ENCODE peak calls at places on chromosomes 3 and 15, in nine cellular contexts. Q, D, R, N, P, C, O, F and M are unnamed samples. For H3K4me1, the result is how much of the 10 kb centered on the place peaks cover.

GRCh38 chr3:90184861-90185260 is 1077.4 kb downstream of the EPHA3 start:
- DNase-seq in Q (no peak), D (no peak), R (no peak), N (no peak), P (no peak), C (no peak), O (no peak), F (no peak), M (no peak)

GRCh38 chr15:74374648-74375302 is 7.3 kb upstream of the CYP11A1 start:
- DNase-seq in Q (no peak), D (no peak), R (no peak), N (no peak), P (no peak), C (no peak), O (no peak), F (no peak), M (no peak)

GRCh38 chr3:16936233-16936632 is 51.5 kb downstream of the PLCL2 start:
- DNase-seq in Q (no peak), D (no peak), R (no peak), N (no peak), P (no peak), C (no peak), O (no peak), F (no peak), M (no peak)

GRCh38 chr15:82624008-82624407 is 23.2 kb downstream of the CPEB1 start:
- DNase-seq in Q (no peak), D (no peak), R (no peak), N (no peak), P (no peak), C (no peak), O (no peak), F (no peak), M (no peak)

GRCh38 chr3:21960033-21960432 is 209.0 kb upstream of the ZNF385D start:
- DNase-seq in Q (no peak), D (no peak), R (no peak), N (no peak), P (no peak), C (no peak), O (no peak), F (no peak), M (no peak)

GRCh38 chr3:139695007-139695406 is 17.2 kb upstream of the NMNAT3 start:
- DNase-seq in Q (no peak), D (no peak), R (no peak), N (no peak), P (no peak), C (no peak), O (no peak), F (no peak), M (no peak)

GRCh38 chr3:106004137-106004600 is 135.4 kb upstream of the CBLB start:
- DNase-seq in Q (no peak), D (no peak), R (no peak), N (no peak), P (no peak), C (no peak), O (no peak), F (no peak), M (no peak)

GRCh38 chr3:46282041-46282440 is 39.8 kb downstream of the CCR3 start:
- DNase-seq in Q (no peak), D (no peak), R (no peak), N (no peak), P (no peak), C (no peak), O (no peak), F (peak), M (no peak)

GRCh38 chr3:111484666-111485065 is 57.3 kb upstream of the CD96 start:
- DNase-seq in Q (no peak), D (no peak), R (no peak), N (no peak), P (no peak), C (no peak), O (no peak), F (no peak), M (no peak)

GRCh38 chr3:10933958-10934481 is 58.5 kb upstream of the SLC6A1 start:
- DNase-seq in Q (peak), D (no peak), R (peak), N (no peak), P (no peak), C (peak), O (no peak), F (no peak), M (no peak)

GRCh38 chr3:129950318-129951046 is 24.0 kb upstream of the TRH start:
- DNase-seq in Q (no peak), D (no peak), R (no peak), N (no peak), P (no peak), C (no peak), O (no peak), F (no peak), M (no peak)

GRCh38 chr3:99645277-99646106 is 7.1 kb downstream of the COL8A1 start:
- DNase-seq in Q (no peak), D (no peak), R (no peak), N (no peak), P (no peak), C (no peak), O (no peak), F (no peak), M (no peak)

GRCh38 chr15:40789119-40789518 is 17.8 kb upstream of the ZFYVE19 start:
- DNase-seq in Q (no peak), D (no peak), R (no peak), N (no peak), P (no peak), C (peak), O (no peak), F (no peak), M (no peak)

GRCh38 chr15:40787991-40788390 is 18.2 kb downstream of the C15orf62 start:
- DNase-seq in Q (no peak), D (no peak), R (no peak), N (no peak), P (no peak), C (no peak), O (no peak), F (no peak), M (no peak)

GRCh38 chr15:40785158-40785557 is 15.4 kb downstream of the C15orf62 start:
- DNase-seq in Q (no peak), D (no peak), R (no peak), N (no peak), P (no peak), C (no peak), O (no peak), F (no peak), M (no peak)

GRCh38 chr15:40785814-40786213 is 16.0 kb downstream of the C15orf62 start:
- DNase-seq in Q (no peak), D (no peak), R (no peak), N (no peak), P (no peak), C (no peak), O (no peak), F (no peak), M (no peak)

GRCh38 chr15:40787344-40787841 is 17.6 kb downstream of the C15orf62 start:
- DNase-seq in Q (no peak), D (peak), R (no peak), N (no peak), P (peak), C (peak), O (peak), F (no peak), M (no peak)
- TF ChIP-seq POLR2AphosphoS5 in Q (no peak), D (peak), R (no peak), N (no peak), P (peak), C (no peak), O (no peak), F (no peak), M (no peak)

GRCh38 chr15:91498046-91498445 is 355.5 kb upstream of the SLCO3A1 start:
- DNase-seq in Q (no peak), D (no peak), R (no peak), N (no peak), P (no peak), C (no peak), O (no peak), F (no peak), M (no peak)
- H3K4me1 ChIP-seq in Q (under half), D (under half), R (under half), N (under half), P (under half), C (under half), O (under half), F (under half), M (under half)

GRCh38 chr15:90234519-90234988 is 545 bp downstream of the GDPGP1 start:
- DNase-seq in Q (no peak), D (no peak), R (no peak), N (no peak), P (no peak), C (no peak), O (no peak), F (no peak), M (no peak)

GRCh38 chr15:90232196-90232595 is 1.5 kb downstream of the CIB1 start:
- DNase-seq in Q (peak), D (no peak), R (no peak), N (no peak), P (no peak), C (no peak), O (no peak), F (no peak), M (no peak)

GRCh38 chr15:90232941-90233700 is 620 bp downstream of the CIB1 start:
- DNase-seq in Q (peak), D (peak), R (peak), N (no peak), P (peak), C (peak), O (peak), F (no peak), M (no peak)

GRCh38 chr15:90231028-90232017 is 2.4 kb downstream of the CIB1 start:
- DNase-seq in Q (peak), D (peak), R (no peak), N (peak), P (peak), C (peak), O (peak), F (no peak), M (no peak)

GRCh38 chr15:90233701-90234518 is at the start of the genes CIB1 and GDPGP1:
- DNase-seq in Q (peak), D (peak), R (peak), N (peak), P (peak), C (peak), O (peak), F (peak), M (no peak)
- TF ChIP-seq POLR2A in Q (peak), D (peak), R (no peak), N (peak), P (peak), C (peak), O (peak), F (peak), M (no peak)

GRCh38 chr3:48663489-48664312 is 1.0 kb upstream of the CELSR3 start:
- DNase-seq in Q (peak), D (peak), R (peak), N (peak), P (peak), C (peak), O (peak), F (peak), M (peak)
- TF ChIP-seq POLR2AphosphoS5 in Q (peak), D (peak), R (no peak), N (peak), P (peak), C (peak), O (peak), F (peak), M (peak)

GRCh38 chr3:69385033-69385722 is 710 bp downstream of the FRMD4B start:
- DNase-seq in Q (no peak), D (no peak), R (no peak), N (no peak), P (no peak), C (no peak), O (no peak), F (no peak), M (no peak)
- H3K4me1 ChIP-seq in Q (under half), D (under half), R (under half), N (under half), P (under half), C (under half), O (under half), F (under half), M (under half)

DNA sequence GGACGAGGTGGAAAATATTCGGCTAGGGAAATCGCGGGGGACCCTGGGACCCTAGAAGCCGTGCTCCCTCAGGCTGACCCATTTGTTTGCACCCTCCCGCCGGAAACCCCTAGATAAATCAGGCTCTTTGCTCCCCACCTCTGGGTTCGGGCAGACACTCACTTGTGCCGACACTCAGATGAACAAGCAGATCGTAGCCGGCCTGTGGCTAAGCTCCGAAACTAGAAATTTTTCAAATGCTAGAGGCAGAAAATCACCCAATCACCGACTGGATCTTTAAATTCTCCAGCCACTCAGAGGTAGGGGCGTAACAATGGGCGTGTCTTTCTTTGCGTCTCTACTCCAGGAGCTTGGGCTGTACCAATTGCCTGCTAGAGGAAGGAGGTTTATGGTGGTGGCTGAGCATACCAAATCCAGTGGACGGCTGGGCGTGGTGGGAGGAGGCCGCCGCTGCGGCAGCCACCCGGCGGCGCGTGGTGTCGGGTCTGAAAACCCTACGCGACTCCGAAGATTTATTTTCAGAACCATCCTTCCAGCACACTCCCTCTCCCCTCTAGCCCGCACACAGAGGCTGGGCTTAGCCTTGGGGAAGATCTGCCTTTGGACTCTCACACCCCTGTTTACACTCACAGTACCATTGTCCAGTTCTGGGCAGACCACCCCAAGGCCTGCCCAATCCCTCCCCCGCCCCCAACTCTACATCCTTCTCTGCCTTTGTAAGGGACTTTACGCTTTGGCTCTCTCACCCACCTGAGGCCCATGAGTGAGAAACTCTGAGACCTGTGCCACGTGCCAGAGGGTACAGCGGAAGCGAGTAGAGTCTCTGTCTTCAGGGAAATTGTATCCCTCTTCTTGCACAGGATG is at the start of gene PIF1:
- DNase-seq in Q (peak), D (peak), R (peak), N (peak), P (peak), C (peak), O (peak), F (peak), M (no peak)
- TF ChIP-seq POLR2A in Q (no peak), D (peak), R (no peak), N (peak), P (no peak), C (peak), O (peak), F (no peak), M (peak)